ENCODE peak calls at places on chromosomes 16 and 17, in four cellular contexts. Z is K562, K is GM23338, A is A549. P is an unnamed sample.
A peak's percentile ranks its signal among the peaks of the same experiment; 100 is the strongest.

GRCh38 chr16:89808453-89808939 is 8.0 kb downstream of the FANCA start:
- DNase-seq in Z (no peak), K (no peak), A (no peak), P (no peak)

GRCh38 chr16:22888791-22889190 is 74.8 kb downstream of the HS3ST2 start:
- DNase-seq in Z (no peak), K (peak; percentile 48), A (no peak), P (no peak)

GRCh38 chr17:13962716-13963115 is 106.6 kb upstream of the COX10 start:
- DNase-seq in Z (no peak), K (no peak), A (no peak), P (no peak)

GRCh38 chr17:47663997-47664941 is 14.6 kb downstream of the KPNB1 start:
- DNase-seq in Z (peak; percentile 47), K (peak; percentile 85), A (peak; percentile 75), P (peak; percentile 48)

GRCh38 chr17:80899402-80900268 is 92.0 kb upstream of the CHMP6 start:
- DNase-seq in Z (peak; percentile 86), K (peak; percentile 87), A (peak; percentile 60), P (peak; percentile 40)

GRCh38 chr16:62406387-62406786 is 370.1 kb upstream of the CDH8 start:
- DNase-seq in Z (no peak), K (no peak), A (no peak), P (no peak)

GRCh38 chr16:10552281-10552680 is 28.1 kb downstream of the EMP2 start:
- DNase-seq in Z (no peak), K (no peak), A (no peak), P (no peak)

GRCh38 chr16:12199524-12199923 is 223.0 kb downstream of the SNX29 start:
- DNase-seq in Z (no peak), K (peak; percentile 40), A (no peak), P (no peak)

GRCh38 chr16:71479420-71479819 is 9.7 kb downstream of the ZNF19 start:
- DNase-seq in Z (peak; percentile 29), K (peak; percentile 77), A (peak; percentile 29), P (no peak)

GRCh38 chr16:88436796-88437195 is 16.3 kb upstream of the ZFPM1 start:
- DNase-seq in Z (no peak), K (peak; percentile 36), A (no peak), P (no peak)

GRCh38 chr16:67653131-67654068 is 6.7 kb downstream of the ACD start:
- DNase-seq in Z (peak; percentile 72), K (no peak), A (no peak), P (no peak)

GRCh38 chr17:77489898-77490265 is 349.1 kb downstream of the SEC14L1 start:
- DNase-seq in Z (no peak), K (no peak), A (no peak), P (no peak)

DNA sequence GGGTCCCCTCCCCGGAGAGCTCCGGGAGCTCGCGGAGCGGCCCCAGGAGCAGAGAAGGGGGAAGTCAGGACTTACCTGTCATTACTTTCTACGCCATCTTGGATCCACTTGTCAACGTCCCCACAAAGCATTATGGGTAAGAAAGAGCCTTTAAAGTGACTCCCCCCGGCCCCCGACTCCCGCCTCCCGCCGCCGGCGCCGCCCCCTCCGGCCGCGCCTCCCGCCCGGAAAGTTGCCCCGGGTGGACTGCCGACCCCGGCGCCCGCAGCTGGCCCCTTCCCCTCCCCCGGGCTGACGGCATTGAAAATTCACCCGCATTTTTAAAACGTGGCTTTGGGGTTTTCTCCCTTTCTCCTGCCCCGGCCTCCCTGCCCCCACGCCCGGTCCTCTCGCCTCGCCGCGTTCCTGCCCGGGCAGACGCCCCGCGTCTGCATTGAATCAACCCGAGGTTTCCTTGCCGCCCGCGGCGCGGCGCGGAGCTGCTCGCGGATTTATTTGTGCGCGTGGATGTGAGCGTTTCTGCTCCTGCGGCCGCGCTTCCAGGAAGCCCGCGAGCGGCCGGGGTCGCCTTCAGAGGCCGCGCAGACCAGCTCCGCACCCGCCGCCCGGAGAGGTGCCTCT is at the start of gene HELZ:
- DNase-seq in Z (peak; percentile 87), K (peak; percentile 93), A (peak; percentile 88), P (peak; percentile 76)
- TF ChIP-seq REST in Z (no peak), K (no peak), A (no peak), P (no peak)

DNA sequence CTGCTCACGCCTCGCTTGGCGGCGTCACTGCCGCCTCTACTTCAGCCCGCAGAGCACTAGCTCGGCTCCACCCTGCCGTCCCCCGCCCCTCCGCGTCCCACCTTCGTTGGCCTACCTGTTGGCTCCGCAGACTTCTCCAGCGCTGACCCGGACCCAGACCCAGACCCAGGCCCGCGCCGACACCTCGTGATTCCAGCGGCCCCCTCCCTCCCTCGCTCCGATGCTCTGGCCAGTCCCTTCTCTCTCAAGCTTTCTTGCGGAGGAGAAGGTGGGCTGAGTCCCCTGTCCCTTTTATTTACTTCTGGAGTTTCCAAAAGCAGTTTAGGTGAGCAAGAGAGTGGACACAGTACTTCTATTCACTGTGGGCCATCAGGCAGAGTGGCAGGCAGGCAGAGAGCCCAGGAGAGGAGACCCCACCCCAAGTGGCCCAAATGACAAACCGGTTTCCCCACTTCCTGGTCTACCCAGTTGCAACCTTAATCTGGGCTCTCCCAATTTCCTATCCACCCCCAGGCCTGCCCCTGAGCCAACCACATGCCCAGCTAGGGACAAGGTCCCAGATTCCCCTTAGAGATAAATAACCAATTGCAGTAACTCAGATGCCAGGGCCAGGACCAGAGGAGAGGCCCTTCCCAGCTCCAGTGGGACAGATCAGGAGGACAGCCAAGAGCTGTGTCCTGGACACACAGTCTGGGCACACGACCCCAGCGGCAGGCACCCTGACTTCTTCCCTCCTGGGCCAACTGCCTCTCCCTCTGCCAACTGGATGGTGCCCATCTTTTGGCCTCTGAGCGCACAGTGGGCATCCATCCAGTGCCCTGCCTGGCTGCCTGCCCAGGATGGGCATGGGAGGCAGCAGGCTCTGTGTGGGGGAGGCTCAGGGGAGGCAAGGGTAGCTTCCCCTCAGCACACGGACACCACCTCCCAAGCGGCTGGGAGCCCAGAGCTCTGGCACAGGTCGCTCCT is 1.2 kb upstream of the SRCIN1 start:
- DNase-seq in Z (no peak), K (peak; percentile 63), A (no peak), P (no peak)
- TF ChIP-seq REST in Z (no peak), K (no peak), A (no peak), P (no peak)

GRCh38 chr16:57797526-57798266 is 4.6 kb downstream of the KIFC3 start:
- DNase-seq in Z (peak; percentile 31), K (peak; percentile 82), A (peak; percentile 58), P (no peak)
- TF ChIP-seq REST in Z (no peak), K (no peak), A (no peak), P (no peak)

GRCh38 chr17:2416010-2416734 is 15.3 kb upstream of the MNT start:
- DNase-seq in Z (peak; percentile 74), K (peak; percentile 92), A (peak; percentile 84), P (no peak)
- TF ChIP-seq REST in Z (no peak), K (no peak), A (no peak), P (no peak)

P was measured in HCT116.